ENCODE peak calls at places on chromosomes 12 and 14, in four cellular contexts. I is A549, S is mesothelial cell of epicardium, W is cardiac fibroblast. J is an unnamed sample.

GRCh38 chr14:69658664-69659261 is 47.4 kb downstream of the SUSD6 start:
- DNase-seq in I (no peak), S (no peak), W (peak), J (peak)

GRCh38 chr14:72498646-72499045 is 395.3 kb downstream of the DPF3 start:
- DNase-seq in I (no peak), S (no peak), W (no peak), J (no peak)

GRCh38 chr12:81668475-81668874 is 90.7 kb downstream of the PPFIA2 start:
- DNase-seq in I (no peak), S (no peak), W (peak), J (peak)

GRCh38 chr14:75911883-75912282 is 69.9 kb downstream of the TGFB3 start:
- DNase-seq in I (no peak), S (no peak), W (peak), J (peak)

GRCh38 chr14:99808133-99808505 is 14.9 kb downstream of the EML1 start:
- DNase-seq in I (no peak), S (no peak), W (no peak), J (no peak)

GRCh38 chr12:124542021-124542941 is 25.1 kb downstream of the NCOR2 start:
- DNase-seq in I (no peak), S (no peak), W (no peak), J (no peak)

GRCh38 chr12:2339022-2339431 is 286.2 kb downstream of the CACNA1C start:
- DNase-seq in I (no peak), S (no peak), W (peak), J (peak)

GRCh38 chr14:95208598-95208997 is 51.3 kb upstream of the DICER1 start:
- DNase-seq in I (no peak), S (no peak), W (no peak), J (no peak)